ENCODE peak calls at places on chromosomes 12 and 14, in ten cellular contexts. V is breast epithelium; Z is tibial artery; Y is heart left ventricle; X is Caco-2; H is mesendoderm; B is fibroblast of lung; G is MM.1S; R is effector memory CD4-positive, alpha-beta T cell; K is HCT116. P is an unnamed sample. For H3K36me3, the result is how much of the 10 kb centered on the place peaks cover.

GRCh38 chr14:31926123-31926522 is 151.0 kb upstream of the ARHGAP5 start:
- DNase-seq in H (peak), R (peak), B (peak), Y (no peak), V (no peak), G (peak), Z (no peak), K (peak), X (no peak), P (no peak)

GRCh38 chr14:90510208-90510607 is 113.4 kb downstream of the CALM1 start:
- DNase-seq in V (peak), B (no peak), X (no peak), Y (peak), G (no peak), R (no peak), Z (no peak), K (no peak), H (no peak), P (peak)

GRCh38 chr12:115227137-115227615 is 543.2 kb upstream of the TBX3 start:
- DNase-seq in R (no peak), G (no peak), B (peak), Z (no peak), Y (peak), V (no peak), H (peak), K (peak), X (peak), P (no peak)

GRCh38 chr12:7869137-7869536 is 3.6 kb downstream of the SLC2A14 start:
- DNase-seq in Z (no peak), B (peak), X (no peak), K (no peak), Y (no peak), G (no peak), V (no peak), R (no peak), H (no peak), P (no peak)

GRCh38 chr12:45435945-45436710 is 220.2 kb downstream of the ANO6 start:
- DNase-seq in Y (no peak), V (no peak), H (no peak), R (no peak), Z (no peak), X (no peak), K (no peak), G (no peak), B (peak), P (no peak)

GRCh38 chr14:62691613-62692489 is 353.4 kb downstream of the KCNH5 start:
- DNase-seq in V (peak), R (no peak), X (peak), Z (no peak), B (peak), K (no peak), G (no peak), H (peak), Y (no peak), P (peak)

GRCh38 chr12:22729898-22730443 is 105.0 kb downstream of the ETNK1 start:
- DNase-seq in V (no peak), X (no peak), R (no peak), H (peak), Z (no peak), G (no peak), Y (no peak), B (peak), K (no peak), P (no peak)

GRCh38 chr12:17342381-17342961 is 736.5 kb upstream of the LMO3 start:
- DNase-seq in R (no peak), V (no peak), G (no peak), H (peak), Y (no peak), K (no peak), Z (no peak), B (no peak), X (peak), P (no peak)

GRCh38 chr12:68378859-68379628 is 46.9 kb upstream of the MDM1 start:
- DNase-seq in Z (no peak), Y (no peak), V (no peak), X (no peak), G (no peak), K (no peak), H (no peak), B (no peak), R (no peak), P (peak)

GRCh38 chr14:69443296-69443805 is 41.2 kb upstream of the PLEKHD1 start:
- DNase-seq in H (no peak), V (no peak), K (no peak), G (no peak), Z (no peak), R (no peak), Y (no peak), X (no peak), B (no peak), P (no peak)

GRCh38 chr12:124646385-124647230 is 79.2 kb upstream of the NCOR2 start:
- DNase-seq in Z (no peak), B (no peak), X (no peak), K (no peak), G (no peak), R (no peak), Y (no peak), V (no peak), H (no peak), P (no peak)

GRCh38 chr12:117189725-117190209 is 503 bp downstream of the FBXO21 start:
- DNase-seq in B (peak), G (no peak), H (peak), K (no peak), V (no peak), X (no peak), Y (no peak), Z (peak), R (peak), P (no peak)

GRCh38 chr12:17875230-17875629 is 214.8 kb downstream of the RERGL start:
- DNase-seq in B (no peak), R (no peak), K (peak), X (no peak), Y (no peak), V (no peak), Z (no peak), G (no peak), H (no peak), P (no peak)

GRCh38 chr14:80549141-80549540 is 337.8 kb upstream of the DIO2 start:
- DNase-seq in R (no peak), G (no peak), K (no peak), Y (no peak), X (no peak), V (no peak), B (peak), Z (no peak), H (no peak), P (no peak)

GRCh38 chr14:81033841-81034240 is 78.4 kb downstream of the TSHR start:
- DNase-seq in R (no peak), Z (no peak), V (no peak), K (no peak), G (no peak), H (no peak), B (no peak), X (no peak), Y (no peak), P (peak)

GRCh38 chr12:79121486-79121885 is 256.9 kb downstream of the SYT1 start:
- DNase-seq in R (no peak), G (no peak), B (no peak), Y (no peak), H (peak), X (no peak), V (no peak), Z (no peak), K (peak), P (no peak)

GRCh38 chr14:89620436-89620835 is 203.4 kb upstream of the FOXN3 start:
- DNase-seq in Y (no peak), R (no peak), Z (no peak), G (no peak), H (no peak), X (no peak), K (no peak), V (no peak), B (no peak), P (no peak)

GRCh38 chr12:73514672-73515071 is 1023.0 kb upstream of the ATXN7L3B start:
- DNase-seq in B (no peak), H (peak), G (no peak), V (no peak), K (peak), R (no peak), X (no peak), Z (no peak), Y (no peak), P (no peak)

GRCh38 chr12:9214536-9214935 is 6.3 kb upstream of the PZP start:
- DNase-seq in B (no peak), R (no peak), G (no peak), Z (no peak), X (no peak), K (no peak), V (no peak), H (no peak), Y (no peak), P (no peak)

GRCh38 chr12:79374543-79374942 is 316.2 kb downstream of the PAWR start:
- DNase-seq in X (no peak), H (peak), R (no peak), K (no peak), B (no peak), Z (no peak), G (no peak), Y (no peak), V (no peak), P (no peak)

GRCh38 chr12:12791756-12792346 is 6.4 kb downstream of the APOLD1 start:
- DNase-seq in V (no peak), Y (no peak), X (no peak), B (peak), G (no peak), K (no peak), H (no peak), Z (no peak), R (no peak), P (no peak)

GRCh38 chr14:25904446-25904845 is 693.4 kb downstream of the NOVA1 start:
- DNase-seq in K (no peak), X (no peak), Y (no peak), G (no peak), B (no peak), H (no peak), Z (no peak), R (no peak), V (no peak), P (no peak)

GRCh38 chr14:26589998-26590397 is 7.8 kb downstream of the NOVA1 start:
- DNase-seq in G (no peak), H (no peak), X (no peak), B (no peak), R (no peak), V (no peak), Y (no peak), Z (no peak), K (no peak), P (no peak)

GRCh38 chr12:104460041-104460757 is 3.5 kb downstream of the CHST11 start:
- DNase-seq in G (no peak), B (no peak), H (no peak), K (no peak), Y (no peak), V (no peak), X (no peak), R (no peak), Z (no peak), P (no peak)

GRCh38 chr12:89636054-89636775 is 72.4 kb downstream of the ATP2B1 start:
- DNase-seq in Y (no peak), X (no peak), K (no peak), Z (no peak), H (no peak), B (peak), R (no peak), V (no peak), G (no peak), P (no peak)

GRCh38 chr12:24617471-24617870 is 331.4 kb downstream of the BCAT1 start:
- DNase-seq in K (no peak), Y (no peak), R (no peak), Z (no peak), H (peak), G (no peak), V (no peak), B (peak), X (no peak), P (no peak)

GRCh38 chr14:100150932-100151587 is 8.4 kb downstream of the DEGS2 start:
- DNase-seq in H (no peak), X (no peak), R (no peak), G (no peak), Z (no peak), V (no peak), K (no peak), Y (no peak), B (no peak), P (no peak)

GRCh38 chr12:54394281-54394719 is 9.8 kb upstream of the ZNF385A start:
- DNase-seq in Y (no peak), K (peak), B (peak), X (no peak), V (no peak), Z (no peak), H (peak), R (no peak), G (peak), P (no peak)

GRCh38 chr14:101595349-101595748 is 34.1 kb downstream of the DIO3 start:
- DNase-seq in R (no peak), Z (no peak), G (no peak), H (no peak), V (no peak), Y (no peak), X (no peak), B (no peak), K (no peak), P (no peak)

GRCh38 chr14:23284654-23285529 is 1.0 kb downstream of the HOMEZ start:
- DNase-seq in B (peak), V (no peak), Y (no peak), R (no peak), K (no peak), Z (no peak), H (no peak), G (peak), X (no peak), P (no peak)

GRCh38 chr14:77485901-77486678 is 12.5 kb downstream of the ISM2 start:
- DNase-seq in X (no peak), Z (no peak), G (no peak), R (no peak), H (no peak), B (peak), Y (no peak), K (no peak), V (no peak), P (no peak)

GRCh38 chr14:51872396-51872795 is 12.0 kb downstream of the GNG2 start:
- DNase-seq in X (no peak), K (no peak), R (no peak), H (no peak), G (no peak), B (no peak), V (no peak), Z (no peak), Y (no peak), P (no peak)

GRCh38 chr14:96827310-96827709 is 30.1 kb downstream of the VRK1 start:
- DNase-seq in V (no peak), R (no peak), K (no peak), B (peak), Z (no peak), Y (no peak), H (peak), G (no peak), X (no peak), P (no peak)

GRCh38 chr12:26929590-26929989 is 8.2 kb downstream of the INTS13 start:
- DNase-seq in H (no peak), X (no peak), B (no peak), Y (no peak), K (no peak), G (no peak), V (no peak), R (no peak), Z (no peak), P (no peak)

DNA sequence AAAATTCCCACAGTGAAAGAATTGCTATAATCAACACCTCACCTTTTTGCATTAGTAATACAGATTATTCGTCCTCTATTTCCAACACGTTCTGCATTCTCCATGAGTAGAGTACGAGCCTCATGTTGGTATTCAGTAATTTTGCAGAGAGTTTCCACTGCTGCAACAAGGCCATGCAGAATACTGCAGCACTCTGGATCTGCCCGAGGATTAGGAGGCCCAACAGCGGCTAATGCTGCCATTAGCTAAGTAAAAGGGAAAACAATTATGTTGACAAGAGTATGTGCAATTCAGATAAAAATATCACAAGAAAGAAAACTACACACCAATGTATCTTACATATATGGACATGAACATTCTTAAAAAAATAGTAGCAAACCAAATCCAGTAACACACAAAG is 9.1 kb downstream of the INTS13 start:
- DNase-seq in R (no peak), H (no peak), Z (no peak), Y (no peak), B (no peak), V (no peak), G (no peak), X (no peak), K (no peak), P (no peak)
- H3K36me3 ChIP-seq in R (under half), H (under half), Z (under half), Y (half or more), B (under half), V (under half), G (under half), X (under half), K (half or more), P (under half)

GRCh38 chr14:49939884-49940510 is 47.1 kb downstream of the ARF6 start:
- DNase-seq in Z (peak), X (no peak), K (no peak), V (no peak), G (no peak), H (no peak), B (peak), Y (no peak), R (no peak), P (no peak)
- H3K36me3 ChIP-seq in Z (under half), X (under half), K (under half), V (under half), G (under half), H (under half), B (under half), Y (under half), R (under half), P (under half)

DNA sequence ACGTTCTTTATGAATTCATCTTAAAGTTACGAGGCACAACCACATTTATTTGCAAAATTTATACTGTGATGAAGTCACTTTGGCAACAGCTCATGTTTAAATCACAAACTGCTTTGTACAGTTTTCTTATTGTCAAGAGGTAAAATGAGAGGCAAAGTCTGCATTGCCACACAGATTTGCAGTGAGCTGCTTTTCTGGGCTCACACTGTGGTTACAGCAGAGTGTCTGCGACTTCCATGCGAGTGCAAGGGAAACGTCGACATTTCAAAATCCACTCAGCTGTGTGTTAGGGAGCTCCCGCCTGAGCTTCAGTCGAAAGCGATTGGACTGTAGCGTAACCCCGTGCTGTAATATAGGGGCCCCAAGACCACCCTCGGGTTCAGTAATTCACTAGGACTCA is 13.0 kb downstream of the MTA1 start:
- DNase-seq in Z (no peak), X (no peak), H (no peak), B (no peak), R (no peak), K (no peak), V (no peak), G (no peak), Y (no peak), P (no peak)
- H3K36me3 ChIP-seq in Z (under half), X (under half), H (under half), B (under half), R (under half), K (under half), V (under half), G (under half), Y (under half), P (under half)

GRCh38 chr12:57240926-57241555 is 9.9 kb downstream of the STAC3 start:
- DNase-seq in H (peak), R (no peak), B (no peak), V (no peak), G (no peak), Z (no peak), Y (no peak), K (no peak), X (no peak), P (no peak)

GRCh38 chr12:57242691-57243454 is 8.1 kb downstream of the STAC3 start:
- DNase-seq in X (peak), R (peak), K (peak), Y (peak), B (peak), V (peak), H (peak), G (peak), Z (peak), P (peak)

GRCh38 chr12:57240069-57240921 is 10.7 kb downstream of the STAC3 start:
- DNase-seq in V (peak), H (peak), X (peak), R (peak), B (peak), Z (peak), K (peak), Y (peak), G (peak), P (peak)

GRCh38 chr12:57242329-57242690 is 8.7 kb downstream of the STAC3 start:
- DNase-seq in X (no peak), R (no peak), G (no peak), K (no peak), Y (peak), V (peak), Z (peak), H (no peak), B (no peak), P (peak)

DNA sequence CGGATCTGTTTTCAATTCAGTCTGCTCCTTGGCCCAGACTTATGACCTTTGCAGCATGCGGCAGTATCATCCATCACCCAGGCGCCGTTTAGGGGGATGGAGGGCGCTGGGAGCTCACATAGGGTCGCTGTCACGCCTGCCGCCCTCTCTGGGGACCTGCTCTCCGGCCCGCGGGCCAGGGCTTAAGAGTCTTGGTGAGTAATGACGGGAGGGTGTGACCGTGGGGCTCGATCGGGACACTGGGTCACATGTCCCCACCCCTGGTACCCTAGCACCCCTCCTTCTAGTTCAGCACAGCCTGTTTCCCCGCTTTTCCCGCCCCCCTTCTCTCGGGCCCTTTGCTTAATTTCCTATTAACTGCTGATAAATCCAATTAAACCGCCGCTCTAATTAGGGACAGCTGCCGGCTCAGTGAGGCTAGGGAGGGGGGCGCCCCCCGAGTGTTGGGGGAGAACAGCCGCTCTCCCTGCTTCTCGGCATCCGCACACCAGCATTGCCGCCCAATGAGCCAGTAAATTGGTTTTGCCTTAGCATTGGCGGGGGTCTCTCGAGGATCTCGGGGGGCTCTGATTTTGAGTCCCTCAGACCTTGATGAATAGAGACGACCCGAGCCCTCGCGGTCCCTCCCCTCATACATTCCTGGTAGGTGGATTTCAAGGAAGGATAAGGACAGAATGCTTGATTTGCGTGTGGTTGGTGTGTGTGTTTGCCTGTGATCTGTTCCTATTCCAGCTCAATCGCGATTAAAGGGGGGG is 9.3 kb downstream of the STAC3 start:
- DNase-seq in G (no peak), B (no peak), V (no peak), X (no peak), K (no peak), Z (peak), H (no peak), Y (no peak), R (no peak), P (no peak)
- H3K36me3 ChIP-seq in G (under half), B (under half), V (under half), X (under half), K (under half), Z (under half), H (under half), Y (under half), R (under half), P (under half)

GRCh38 chr14:21215130-21215878 is 53.9 kb downstream of the HNRNPC start:
- DNase-seq in G (no peak), R (no peak), B (no peak), X (no peak), V (no peak), Z (no peak), H (no peak), K (no peak), Y (no peak), P (no peak)

GRCh38 chr14:21215879-21216251 is 53.4 kb downstream of the HNRNPC start:
- DNase-seq in V (no peak), Y (no peak), H (no peak), B (no peak), R (no peak), G (no peak), K (no peak), X (no peak), Z (no peak), P (no peak)

GRCh38 chr14:21220874-21221477 is 48.3 kb downstream of the HNRNPC start:
- DNase-seq in R (no peak), Z (no peak), B (no peak), X (no peak), H (no peak), Y (no peak), K (no peak), G (no peak), V (no peak), P (no peak)

GRCh38 chr14:21219120-21219519 is 50.1 kb downstream of the HNRNPC start:
- DNase-seq in H (no peak), V (no peak), K (no peak), G (no peak), Y (no peak), B (no peak), R (no peak), X (no peak), Z (no peak), P (no peak)

GRCh38 chr14:21219561-21220111 is 49.6 kb downstream of the HNRNPC start:
- DNase-seq in K (no peak), H (no peak), R (no peak), V (no peak), Z (no peak), B (no peak), Y (no peak), X (no peak), G (no peak), P (no peak)
- H3K36me3 ChIP-seq in K (half or more), H (under half), R (half or more), V (under half), Z (under half), B (under half), Y (half or more), X (under half), G (under half), P (under half)

GRCh38 chr12:70666364-70666763 is 29.1 kb upstream of the PTPRB start:
- DNase-seq in X (no peak), H (no peak), V (no peak), Z (no peak), R (no peak), Y (no peak), B (no peak), K (no peak), G (no peak), P (no peak)
- H3K36me3 ChIP-seq in X (under half), H (under half), V (under half), Z (under half), R (under half), Y (under half), B (under half), K (under half), G (under half), P (under half)

P was measured in upper lobe of left lung.